ENCODE peak calls at places on chromosomes 3 and 15, in nine cellular contexts. One of them, this sample, is unnamed. For H3K4me1, the result is how much of the 10 kb centered on the place peaks cover.

GRCh38 chr15:55194246-55194645 is 2.5 kb downstream of the RSL24D1 start:
- DNase-seq in breast epithelium: no peak
- DNase-seq in ovary: no peak
- DNase-seq in IMR-90: peak
- DNase-seq in heart left ventricle: no peak
- DNase-seq in transverse colon: no peak
- DNase-seq in uterus: no peak
- DNase-seq in stomach: no peak
- DNase-seq in HCT116: no peak
- DNase-seq in this sample: no peak

GRCh38 chr15:62752687-62753517 is 289.6 kb upstream of the TPM1 start:
- DNase-seq in breast epithelium: no peak
- DNase-seq in ovary: no peak
- DNase-seq in IMR-90: peak
- DNase-seq in heart left ventricle: no peak
- DNase-seq in transverse colon: no peak
- DNase-seq in uterus: no peak
- DNase-seq in stomach: no peak
- DNase-seq in HCT116: no peak
- DNase-seq in this sample: no peak

GRCh38 chr15:92910451-92910850 is 10.3 kb downstream of the CHD2 start:
- DNase-seq in breast epithelium: no peak
- DNase-seq in ovary: no peak
- DNase-seq in IMR-90: no peak
- DNase-seq in heart left ventricle: no peak
- DNase-seq in transverse colon: no peak
- DNase-seq in uterus: no peak
- DNase-seq in stomach: no peak
- DNase-seq in HCT116: no peak
- DNase-seq in this sample: no peak

GRCh38 chr15:57537072-57537471 is 54.6 kb upstream of the MYZAP start:
- DNase-seq in breast epithelium: no peak
- DNase-seq in ovary: peak
- DNase-seq in IMR-90: peak
- DNase-seq in heart left ventricle: no peak
- DNase-seq in transverse colon: no peak
- DNase-seq in uterus: peak
- DNase-seq in stomach: peak
- DNase-seq in HCT116: peak
- DNase-seq in this sample: no peak

GRCh38 chr3:12303532-12303931 is 14.7 kb downstream of the PPARG start:
- DNase-seq in breast epithelium: no peak
- DNase-seq in ovary: no peak
- DNase-seq in IMR-90: peak
- DNase-seq in heart left ventricle: no peak
- DNase-seq in transverse colon: no peak
- DNase-seq in uterus: no peak
- DNase-seq in stomach: no peak
- DNase-seq in HCT116: no peak
- DNase-seq in this sample: no peak

GRCh38 chr3:69970827-69971226 is 28.7 kb upstream of the SAMMSON start:
- DNase-seq in breast epithelium: no peak
- DNase-seq in ovary: no peak
- DNase-seq in IMR-90: no peak
- DNase-seq in heart left ventricle: no peak
- DNase-seq in transverse colon: no peak
- DNase-seq in uterus: no peak
- DNase-seq in stomach: no peak
- DNase-seq in HCT116: no peak
- DNase-seq in this sample: no peak

GRCh38 chr3:72722930-72723726 is 125.1 kb downstream of the SHQ1 start:
- DNase-seq in breast epithelium: peak
- DNase-seq in ovary: no peak
- DNase-seq in IMR-90: peak
- DNase-seq in heart left ventricle: no peak
- DNase-seq in transverse colon: peak
- DNase-seq in uterus: no peak
- DNase-seq in stomach: peak
- DNase-seq in HCT116: no peak
- DNase-seq in this sample: no peak

GRCh38 chr15:81814882-81815455 is 230.8 kb downstream of the MEX3B start:
- DNase-seq in breast epithelium: no peak
- DNase-seq in ovary: no peak
- DNase-seq in IMR-90: no peak
- DNase-seq in heart left ventricle: no peak
- DNase-seq in transverse colon: no peak
- DNase-seq in uterus: no peak
- DNase-seq in stomach: no peak
- DNase-seq in HCT116: no peak
- DNase-seq in this sample: no peak

GRCh38 chr3:32484437-32484836 is 18.2 kb downstream of the CMTM6 start:
- DNase-seq in breast epithelium: no peak
- DNase-seq in ovary: no peak
- DNase-seq in IMR-90: no peak
- DNase-seq in heart left ventricle: no peak
- DNase-seq in transverse colon: no peak
- DNase-seq in uterus: no peak
- DNase-seq in stomach: no peak
- DNase-seq in HCT116: no peak
- DNase-seq in this sample: no peak

GRCh38 chr3:187242435-187242834 is 45.1 kb downstream of the RTP1 start:
- DNase-seq in breast epithelium: no peak
- DNase-seq in ovary: no peak
- DNase-seq in IMR-90: peak
- DNase-seq in heart left ventricle: no peak
- DNase-seq in transverse colon: no peak
- DNase-seq in uterus: no peak
- DNase-seq in stomach: no peak
- DNase-seq in HCT116: no peak
- DNase-seq in this sample: no peak

GRCh38 chr3:43411429-43411828 is 125.1 kb downstream of the SNRK start:
- DNase-seq in breast epithelium: no peak
- DNase-seq in ovary: no peak
- DNase-seq in IMR-90: no peak
- DNase-seq in heart left ventricle: no peak
- DNase-seq in transverse colon: no peak
- DNase-seq in uterus: no peak
- DNase-seq in stomach: no peak
- DNase-seq in HCT116: no peak
- DNase-seq in this sample: no peak

GRCh38 chr3:136838641-136839555 is 20.0 kb downstream of the SLC35G2 start:
- DNase-seq in breast epithelium: no peak
- DNase-seq in ovary: no peak
- DNase-seq in IMR-90: peak
- DNase-seq in heart left ventricle: no peak
- DNase-seq in transverse colon: no peak
- DNase-seq in uterus: no peak
- DNase-seq in stomach: no peak
- DNase-seq in HCT116: no peak
- DNase-seq in this sample: no peak

GRCh38 chr3:132721479-132722164 is 587 bp downstream of the NPHP3 start:
- DNase-seq in breast epithelium: peak
- DNase-seq in ovary: no peak
- DNase-seq in IMR-90: peak
- DNase-seq in heart left ventricle: peak
- DNase-seq in transverse colon: peak
- DNase-seq in uterus: peak
- DNase-seq in stomach: peak
- DNase-seq in HCT116: no peak
- DNase-seq in this sample: peak

GRCh38 chr3:13080591-13080990 is 7.4 kb upstream of the IQSEC1 start:
- DNase-seq in breast epithelium: no peak
- DNase-seq in ovary: no peak
- DNase-seq in IMR-90: no peak
- DNase-seq in heart left ventricle: peak
- DNase-seq in transverse colon: no peak
- DNase-seq in uterus: no peak
- DNase-seq in stomach: no peak
- DNase-seq in HCT116: no peak
- DNase-seq in this sample: no peak

GRCh38 chr15:48631191-48631770 is 14.2 kb downstream of the FBN1 start:
- DNase-seq in breast epithelium: no peak
- DNase-seq in ovary: no peak
- DNase-seq in IMR-90: peak
- DNase-seq in heart left ventricle: no peak
- DNase-seq in transverse colon: no peak
- DNase-seq in uterus: no peak
- DNase-seq in stomach: no peak
- DNase-seq in HCT116: no peak
- DNase-seq in this sample: no peak

GRCh38 chr3:157110761-157111238 is 49.1 kb downstream of the CCNL1 start:
- DNase-seq in breast epithelium: no peak
- DNase-seq in ovary: no peak
- DNase-seq in IMR-90: no peak
- DNase-seq in heart left ventricle: peak
- DNase-seq in transverse colon: no peak
- DNase-seq in uterus: no peak
- DNase-seq in stomach: no peak
- DNase-seq in HCT116: no peak
- DNase-seq in this sample: no peak

GRCh38 chr15:39639037-39639436 is 58.2 kb downstream of the THBS1 start:
- DNase-seq in breast epithelium: no peak
- DNase-seq in ovary: no peak
- DNase-seq in IMR-90: no peak
- DNase-seq in heart left ventricle: no peak
- DNase-seq in transverse colon: no peak
- DNase-seq in uterus: no peak
- DNase-seq in stomach: no peak
- DNase-seq in HCT116: no peak
- DNase-seq in this sample: no peak

GRCh38 chr15:81322708-81323253 is 1.2 kb downstream of the STARD5 start:
- DNase-seq in breast epithelium: no peak
- DNase-seq in ovary: no peak
- DNase-seq in IMR-90: no peak
- DNase-seq in heart left ventricle: no peak
- DNase-seq in transverse colon: peak
- DNase-seq in uterus: no peak
- DNase-seq in stomach: no peak
- DNase-seq in HCT116: no peak
- DNase-seq in this sample: no peak

GRCh38 chr15:52337198-52337853 is 41.7 kb upstream of the MYO5C start:
- DNase-seq in breast epithelium: no peak
- DNase-seq in ovary: no peak
- DNase-seq in IMR-90: peak
- DNase-seq in heart left ventricle: no peak
- DNase-seq in transverse colon: no peak
- DNase-seq in uterus: no peak
- DNase-seq in stomach: no peak
- DNase-seq in HCT116: no peak
- DNase-seq in this sample: no peak

GRCh38 chr3:155385896-155386295 is 92.4 kb upstream of the STRIT1 start:
- DNase-seq in breast epithelium: no peak
- DNase-seq in ovary: no peak
- DNase-seq in IMR-90: no peak
- DNase-seq in heart left ventricle: no peak
- DNase-seq in transverse colon: no peak
- DNase-seq in uterus: no peak
- DNase-seq in stomach: no peak
- DNase-seq in HCT116: no peak
- DNase-seq in this sample: no peak
- TF ChIP-seq POLR2A in breast epithelium: no peak
- TF ChIP-seq POLR2A in ovary: no peak
- TF ChIP-seq POLR2A in IMR-90: no peak
- TF ChIP-seq POLR2A in heart left ventricle: no peak
- TF ChIP-seq POLR2A in transverse colon: no peak
- TF ChIP-seq POLR2A in uterus: no peak
- TF ChIP-seq POLR2A in stomach: no peak
- TF ChIP-seq POLR2A in HCT116: no peak
- TF ChIP-seq POLR2A in this sample: no peak

GRCh38 chr3:170865209-170866094 is 4.5 kb downstream of the RPL22L1 start:
- DNase-seq in breast epithelium: no peak
- DNase-seq in ovary: no peak
- DNase-seq in IMR-90: no peak
- DNase-seq in heart left ventricle: no peak
- DNase-seq in transverse colon: no peak
- DNase-seq in uterus: no peak
- DNase-seq in stomach: no peak
- DNase-seq in HCT116: no peak
- DNase-seq in this sample: no peak
- H3K4me1 ChIP-seq in breast epithelium: under half
- H3K4me1 ChIP-seq in ovary: under half
- H3K4me1 ChIP-seq in IMR-90: under half
- H3K4me1 ChIP-seq in heart left ventricle: under half
- H3K4me1 ChIP-seq in transverse colon: under half
- H3K4me1 ChIP-seq in uterus: under half
- H3K4me1 ChIP-seq in stomach: under half
- H3K4me1 ChIP-seq in HCT116: under half
- H3K4me1 ChIP-seq in this sample: under half

GRCh38 chr3:129026728-129027543 is 25.8 kb downstream of the EFCC1 start:
- DNase-seq in breast epithelium: peak
- DNase-seq in ovary: peak
- DNase-seq in IMR-90: peak
- DNase-seq in heart left ventricle: peak
- DNase-seq in transverse colon: peak
- DNase-seq in uterus: peak
- DNase-seq in stomach: peak
- DNase-seq in HCT116: peak
- DNase-seq in this sample: peak
- TF ChIP-seq POLR2A in breast epithelium: no peak
- TF ChIP-seq POLR2A in ovary: no peak
- TF ChIP-seq POLR2A in IMR-90: no peak
- TF ChIP-seq POLR2A in heart left ventricle: no peak
- TF ChIP-seq POLR2A in transverse colon: peak
- TF ChIP-seq POLR2A in uterus: peak
- TF ChIP-seq POLR2A in stomach: peak
- TF ChIP-seq POLR2A in HCT116: peak
- TF ChIP-seq POLR2A in this sample: peak

GRCh38 chr3:126956361-126956760 is 26.6 kb upstream of the PLXNA1 start:
- DNase-seq in breast epithelium: no peak
- DNase-seq in ovary: no peak
- DNase-seq in IMR-90: no peak
- DNase-seq in heart left ventricle: no peak
- DNase-seq in transverse colon: no peak
- DNase-seq in uterus: no peak
- DNase-seq in stomach: no peak
- DNase-seq in HCT116: no peak
- DNase-seq in this sample: no peak

GRCh38 chr3:126958638-126959085 is 24.3 kb upstream of the PLXNA1 start:
- DNase-seq in breast epithelium: no peak
- DNase-seq in ovary: no peak
- DNase-seq in IMR-90: no peak
- DNase-seq in heart left ventricle: peak
- DNase-seq in transverse colon: no peak
- DNase-seq in uterus: no peak
- DNase-seq in stomach: no peak
- DNase-seq in HCT116: no peak
- DNase-seq in this sample: no peak

GRCh38 chr3:126956866-126957650 is 25.9 kb upstream of the PLXNA1 start:
- DNase-seq in breast epithelium: peak
- DNase-seq in ovary: no peak
- DNase-seq in IMR-90: no peak
- DNase-seq in heart left ventricle: no peak
- DNase-seq in transverse colon: no peak
- DNase-seq in uterus: no peak
- DNase-seq in stomach: no peak
- DNase-seq in HCT116: no peak
- DNase-seq in this sample: no peak

GRCh38 chr3:126959144-126959920 is 23.6 kb upstream of the PLXNA1 start:
- DNase-seq in breast epithelium: no peak
- DNase-seq in ovary: no peak
- DNase-seq in IMR-90: no peak
- DNase-seq in heart left ventricle: peak
- DNase-seq in transverse colon: no peak
- DNase-seq in uterus: no peak
- DNase-seq in stomach: no peak
- DNase-seq in HCT116: no peak
- DNase-seq in this sample: no peak

GRCh38 chr3:126957776-126958637 is 24.9 kb upstream of the PLXNA1 start:
- DNase-seq in breast epithelium: no peak
- DNase-seq in ovary: no peak
- DNase-seq in IMR-90: no peak
- DNase-seq in heart left ventricle: peak
- DNase-seq in transverse colon: no peak
- DNase-seq in uterus: no peak
- DNase-seq in stomach: no peak
- DNase-seq in HCT116: no peak
- DNase-seq in this sample: no peak
- H3K4me1 ChIP-seq in breast epithelium: under half
- H3K4me1 ChIP-seq in ovary: under half
- H3K4me1 ChIP-seq in IMR-90: under half
- H3K4me1 ChIP-seq in heart left ventricle: under half
- H3K4me1 ChIP-seq in transverse colon: under half
- H3K4me1 ChIP-seq in uterus: under half
- H3K4me1 ChIP-seq in stomach: under half
- H3K4me1 ChIP-seq in HCT116: under half
- H3K4me1 ChIP-seq in this sample: under half